ENCODE peak calls at places on chromosomes 1 and 21, in ten cellular contexts. Q, J, I, U, R, H, F, S, K and X are unnamed samples.

GRCh38 chr1:33608825-33609400 is 136.5 kb downstream of the ZSCAN20 start:
- DNase-seq in I (no peak), H (no peak), S (no peak), U (no peak), F (no peak), K (peak; percentile 32), J (no peak), R (no peak), Q (no peak), X (no peak)

GRCh38 chr21:45982256-45982757 is 737 bp downstream of the COL6A1 start:
- DNase-seq in F (no peak), J (no peak), U (no peak), Q (no peak), R (no peak), S (peak; percentile 18), H (no peak), K (peak; percentile 74), I (no peak), X (no peak)

GRCh38 chr1:19815801-19816736 is 986 bp upstream of the RNF186 start:
- DNase-seq in Q (no peak), F (no peak), S (no peak), I (no peak), U (no peak), R (peak; percentile 87), K (peak; percentile 68), H (no peak), J (no peak), X (no peak)

GRCh38 chr1:41108696-41109284 is 87.3 kb upstream of the SLFNL1 start:
- DNase-seq in F (no peak), U (peak; percentile 51), I (peak; percentile 69), H (peak; percentile 35), K (no peak), S (no peak), J (peak; percentile 45), Q (peak; percentile 72), R (no peak), X (no peak)

GRCh38 chr1:45767035-45767434 is 16.6 kb upstream of the IPP start:
- DNase-seq in J (peak; percentile 67), F (peak; percentile 41), H (peak; percentile 38), I (peak; percentile 36), K (no peak), Q (peak; percentile 77), U (peak; percentile 54), R (no peak), S (peak; percentile 7), X (no peak)

GRCh38 chr1:160127865-160128523 is 12.4 kb downstream of the ATP1A2 start:
- DNase-seq in I (peak; percentile 47), S (peak; percentile 54), J (peak; percentile 58), K (no peak), U (peak; percentile 57), H (peak; percentile 21), Q (peak; percentile 75), R (no peak), F (peak; percentile 13), X (no peak)

GRCh38 chr1:60833173-60833572 is 249.2 kb upstream of the NFIA start:
- DNase-seq in U (no peak), F (no peak), S (no peak), H (no peak), J (no peak), I (peak; percentile 32), R (no peak), K (no peak), Q (no peak), X (no peak)

GRCh38 chr1:31154632-31155215 is 85.0 kb downstream of the NKAIN1 start:
- DNase-seq in K (peak; percentile 95), I (peak; percentile 84), H (peak; percentile 73), S (peak; percentile 80), U (peak; percentile 41), F (no peak), Q (peak; percentile 64), J (peak; percentile 69), R (peak; percentile 85), X (no peak)

GRCh38 chr1:164651378-164651951 is 92.5 kb downstream of the PBX1 start:
- DNase-seq in Q (peak; percentile 77), I (no peak), U (peak; percentile 75), F (no peak), R (no peak), S (no peak), H (peak; percentile 75), J (peak; percentile 59), K (no peak), X (no peak)

GRCh38 chr1:157146244-157146643 is 8.0 kb upstream of the ETV3 start:
- DNase-seq in R (no peak), K (no peak), U (no peak), S (no peak), F (no peak), Q (no peak), I (no peak), J (no peak), H (no peak), X (no peak)

GRCh38 chr1:147723691-147724323 is 36.6 kb downstream of the GJA5 start:
- DNase-seq in J (peak; percentile 16), K (no peak), H (peak; percentile 17), I (peak; percentile 58), S (peak; percentile 85), F (no peak), R (peak; percentile 26), Q (peak; percentile 17), U (no peak), X (no peak)

GRCh38 chr21:26506951-26507350 is 66.1 kb downstream of the CYYR1 start:
- DNase-seq in F (peak; percentile 38), R (no peak), I (peak; percentile 29), U (peak; percentile 42), K (no peak), Q (peak; percentile 45), J (peak; percentile 72), S (peak; percentile 80), H (peak; percentile 49), X (no peak)

GRCh38 chr1:232950919-232951579 is 638 bp downstream of the NTPCR start:
- DNase-seq in I (no peak), J (peak; percentile 3), H (peak; percentile 31), Q (no peak), R (peak; percentile 16), U (peak; percentile 60), S (peak; percentile 47), K (no peak), F (no peak), X (no peak)

GRCh38 chr1:5911157-5911556 is 81.1 kb downstream of the NPHP4 start:
- DNase-seq in F (no peak), Q (no peak), R (no peak), H (no peak), U (no peak), J (no peak), K (no peak), S (no peak), I (no peak), X (no peak)

GRCh38 chr1:209607795-209608178 is 24.3 kb downstream of the CAMK1G start:
- DNase-seq in R (no peak), K (no peak), S (no peak), F (no peak), Q (no peak), H (no peak), I (no peak), J (no peak), U (no peak), X (no peak)

GRCh38 chr1:80202118-80202517 is 1195.6 kb upstream of the ADGRL4 start:
- DNase-seq in J (no peak), R (no peak), F (no peak), H (no peak), Q (no peak), I (no peak), U (no peak), K (no peak), S (no peak), X (no peak)

DNA sequence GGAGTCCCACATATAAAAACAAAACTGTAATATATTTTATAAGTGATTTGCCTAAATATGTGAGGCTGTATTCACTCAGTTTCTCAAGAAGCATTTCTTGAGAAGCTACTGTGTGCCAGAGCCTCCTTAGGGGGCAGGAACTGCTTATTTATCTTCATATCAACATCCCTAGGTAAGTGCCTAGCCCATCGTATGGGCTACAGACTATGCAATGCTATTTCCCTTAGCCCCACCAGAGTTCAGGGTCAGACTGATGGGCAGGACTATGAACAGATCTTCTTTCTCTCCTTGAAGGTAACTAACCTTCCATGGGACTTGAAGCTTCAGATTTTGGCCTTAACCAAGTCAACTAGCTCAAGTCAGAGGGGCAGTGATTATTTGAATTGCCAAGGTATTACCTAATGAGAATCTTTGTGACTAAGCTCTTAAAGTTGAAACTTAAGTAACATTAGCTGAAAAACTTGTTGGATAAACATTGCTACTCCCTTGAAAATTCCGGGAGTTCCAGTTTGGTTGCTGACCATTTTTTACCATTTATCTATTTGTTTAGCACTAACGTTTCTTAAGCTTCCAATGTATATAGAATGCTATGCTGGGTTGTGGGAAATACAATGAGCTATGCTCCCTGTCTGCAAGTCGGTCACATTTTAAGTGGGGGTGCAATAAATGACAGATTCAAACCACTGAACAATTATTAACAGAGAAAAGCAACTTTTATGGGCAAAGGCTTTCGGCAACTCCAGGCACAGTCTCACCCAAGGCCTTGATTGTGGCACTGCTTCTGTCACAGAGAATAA is 85.2 kb downstream of the GPR88 start:
- DNase-seq in K (no peak), F (peak; percentile 79), R (no peak), J (peak; percentile 77), S (peak; percentile 93), Q (peak; percentile 73), H (peak; percentile 87), U (peak; percentile 93), I (peak; percentile 64), X (no peak)
- H3K4me3 ChIP-seq in K (no peak overlapping the region), F (no peak overlapping the region), R (no peak overlapping the region), J (no peak overlapping the region), S (no peak overlapping the region), Q (no peak overlapping the region), H (no peak overlapping the region), U (no peak overlapping the region), I (no peak overlapping the region), X (no peak overlapping the region)

DNA sequence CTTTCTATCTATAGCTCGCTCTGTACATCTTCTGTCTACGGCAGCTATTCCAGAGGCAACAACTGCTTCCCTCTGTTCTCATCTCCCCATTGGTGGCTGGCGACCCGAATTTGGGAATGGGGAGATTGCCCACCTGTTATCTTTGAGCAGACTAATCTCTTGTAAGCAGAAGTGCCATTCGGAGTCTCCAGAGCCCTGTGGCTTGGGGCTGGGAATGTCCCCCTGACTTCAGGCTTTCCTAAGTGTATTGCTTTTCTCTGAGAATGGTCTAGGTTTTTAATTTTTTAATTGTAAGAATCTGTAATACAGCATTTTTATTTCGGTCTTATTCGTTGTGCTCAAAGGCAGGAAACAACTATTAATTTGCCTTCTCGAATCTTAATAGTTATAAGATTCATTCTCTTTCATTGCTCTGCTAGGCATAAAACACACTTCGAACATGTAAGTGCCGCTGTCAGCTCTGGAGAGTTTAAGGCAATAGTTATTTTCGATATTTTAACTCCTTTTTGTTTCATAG is 355 bp downstream of the AGL start:
- DNase-seq in K (no peak), J (peak; percentile 4), I (no peak), S (peak; percentile 23), R (no peak), Q (no peak), U (no peak), H (peak; percentile 19), F (no peak), X (no peak)
- TF ChIP-seq CTCF in K (no peak), J (no peak), I (no peak), S (no peak), R (no peak), Q (no peak), U (no peak), H (no peak), F (no peak), X (no peak)

GRCh38 chr1:16920951-16921350 is 780 bp upstream of the CROCC start:
- DNase-seq in R (no peak), U (no peak), F (no peak), K (peak; percentile 28), Q (no peak), J (no peak), S (no peak), I (no peak), H (no peak), X (no peak)
- H3K4me3 ChIP-seq in R (no peak overlapping the region), U (no peak overlapping the region), F (no peak overlapping the region), K (no peak overlapping the region), Q (no peak overlapping the region), J (no peak overlapping the region), S (no peak overlapping the region), I (no peak overlapping the region), H (no peak overlapping the region), X (no peak overlapping the region)

GRCh38 chr1:167059045-167059728 is 31.0 kb downstream of the GPA33 start:
- DNase-seq in I (peak; percentile 71), S (peak; percentile 90), J (peak; percentile 41), H (peak; percentile 57), K (peak; percentile 75), Q (peak; percentile 62), F (no peak), R (peak; percentile 82), U (peak; percentile 24), X (peak; percentile 27)
- TF ChIP-seq CTCF in I (peak; percentile 95), S (peak; percentile 97), J (peak; percentile 98), H (peak; percentile 93), K (peak; percentile 88), Q (peak; percentile 96), F (peak; percentile 95), R (peak; percentile 93), U (peak; percentile 99), X (peak; percentile 98)